ENCODE peak calls at places on chromosome 11, in nine cellular contexts. B, G, Z, H, W, S, T, K and U are unnamed samples.

GRCh38 chr11:10693509-10694071 is at the start of gene IRAG1:
- DNase-seq in K (no peak), B (peak), Z (peak), T (no peak), W (no peak), H (no peak), G (no peak), S (no peak), U (peak)

GRCh38 chr11:78929092-78929905 is 354.6 kb upstream of the NARS2 start:
- DNase-seq in Z (peak), W (no peak), T (no peak), S (no peak), K (no peak), H (no peak), G (no peak), B (no peak), U (no peak)

GRCh38 chr11:128422576-128423370 is 164.6 kb downstream of the ETS1 start:
- DNase-seq in T (peak), S (no peak), K (peak), H (peak), G (no peak), Z (peak), W (peak), B (no peak), U (no peak)

GRCh38 chr11:7687386-7687785 is 14.1 kb upstream of the CYB5R2 start:
- DNase-seq in S (no peak), K (no peak), G (no peak), Z (peak), H (no peak), T (no peak), B (no peak), W (no peak), U (no peak)

GRCh38 chr11:124761301-124762021 is 629 bp downstream of the ESAM start:
- DNase-seq in T (no peak), H (no peak), G (no peak), Z (no peak), B (no peak), W (no peak), S (no peak), K (no peak), U (no peak)

GRCh38 chr11:36500315-36500721 is 9.8 kb downstream of the TRAF6 start:
- DNase-seq in T (no peak), B (peak), K (no peak), W (no peak), H (no peak), G (no peak), Z (peak), S (no peak), U (peak)

GRCh38 chr11:112238041-112238440 is 11.8 kb downstream of the PTS start:
- DNase-seq in Z (no peak), S (no peak), H (no peak), K (no peak), B (no peak), G (no peak), T (no peak), W (no peak), U (no peak)

GRCh38 chr11:102147031-102147430 is 36.8 kb downstream of the YAP1 start:
- DNase-seq in H (no peak), G (no peak), W (no peak), S (no peak), B (no peak), Z (no peak), T (no peak), K (no peak), U (no peak)

GRCh38 chr11:44797886-44798683 is 71.3 kb downstream of the TSPAN18 start:
- DNase-seq in Z (peak), B (no peak), H (no peak), K (no peak), G (no peak), W (no peak), S (no peak), T (no peak), U (peak)

GRCh38 chr11:114083256-114084252 is 24.0 kb downstream of the ZBTB16 start:
- DNase-seq in K (no peak), T (no peak), Z (no peak), W (no peak), S (no peak), B (no peak), G (no peak), H (no peak), U (no peak)

GRCh38 chr11:45847908-45848316 is 637 bp downstream of the CRY2 start:
- DNase-seq in T (peak), K (peak), W (no peak), G (no peak), S (no peak), Z (peak), B (no peak), H (no peak), U (peak)

GRCh38 chr11:47979378-47980092 is 824 bp upstream of the PTPRJ start:
- DNase-seq in W (peak), G (no peak), B (no peak), Z (peak), K (no peak), T (no peak), S (no peak), H (no peak), U (no peak)

GRCh38 chr11:2800655-2801531 is 84.7 kb downstream of the CDKN1C start:
- DNase-seq in B (no peak), W (no peak), Z (no peak), S (no peak), G (no peak), H (no peak), K (no peak), T (no peak), U (no peak)

GRCh38 chr11:82871646-82872045 is 28.6 kb downstream of the PRCP start:
- DNase-seq in G (no peak), S (no peak), H (no peak), T (no peak), Z (no peak), K (no peak), B (no peak), W (no peak), U (no peak)

GRCh38 chr11:20367313-20367948 is 3.9 kb downstream of the HTATIP2 start:
- DNase-seq in B (no peak), S (no peak), G (no peak), H (peak), W (no peak), K (no peak), T (no peak), Z (peak), U (peak)

GRCh38 chr11:61541568-61541967 is 33.0 kb downstream of the LRRC10B start:
- DNase-seq in S (no peak), K (no peak), W (peak), B (no peak), T (no peak), Z (peak), G (no peak), H (no peak), U (peak)

GRCh38 chr11:3046190-3046589 is 11.0 kb downstream of the CARS1 start:
- DNase-seq in S (no peak), W (no peak), G (no peak), T (no peak), B (no peak), H (no peak), Z (no peak), K (no peak), U (peak)

GRCh38 chr11:124934862-124935547 is 842 bp downstream of the HEPACAM start:
- DNase-seq in S (no peak), B (no peak), K (no peak), Z (no peak), G (no peak), T (no peak), W (no peak), H (no peak), U (peak)

GRCh38 chr11:2156416-2157182 is 4.4 kb downstream of the INS start:
- DNase-seq in S (no peak), K (peak), H (peak), B (peak), W (peak), Z (peak), G (peak), T (peak), U (peak)

GRCh38 chr11:69292221-69292648 is 1.7 kb upstream of the MYEOV start:
- DNase-seq in W (no peak), B (no peak), T (peak), K (peak), H (no peak), Z (peak), G (no peak), S (no peak), U (peak)

GRCh38 chr11:95715777-95716241 is 73.8 kb downstream of the FAM76B start:
- DNase-seq in T (no peak), K (no peak), W (no peak), H (no peak), Z (no peak), G (no peak), S (no peak), B (no peak), U (peak)

GRCh38 chr11:75716659-75717058 is 979 bp upstream of the MOGAT2 start:
- DNase-seq in H (no peak), Z (no peak), K (no peak), W (no peak), T (no peak), S (no peak), G (no peak), B (no peak), U (no peak)

GRCh38 chr11:61683961-61684869 is 4.0 kb downstream of the DAGLA start:
- DNase-seq in K (no peak), S (no peak), W (no peak), G (no peak), H (no peak), B (no peak), Z (no peak), T (no peak), U (no peak)

GRCh38 chr11:72813740-72814138 is 472 bp upstream of the ATG16L2 start:
- DNase-seq in Z (no peak), W (peak), K (peak), T (no peak), G (peak), H (no peak), B (no peak), S (peak), U (peak)

GRCh38 chr11:26228778-26229177 is 103.2 kb upstream of the ANO3 start:
- DNase-seq in T (no peak), S (no peak), B (no peak), K (no peak), H (no peak), G (no peak), W (no peak), Z (no peak), U (no peak)

GRCh38 chr11:569273-569885 is 6.9 kb upstream of the PHRF1 start:
- DNase-seq in Z (no peak), B (no peak), S (no peak), K (no peak), H (no peak), G (no peak), W (no peak), T (no peak), U (peak)